ENCODE peak calls at places on chromosomes 2 and 18, in seven cellular contexts. One of them, this sample, is unnamed.

GRCh38 chr2:135144343-135144742 is 92.3 kb downstream of the RAB3GAP1 start:
- DNase-seq in GM12878: no peak
- DNase-seq in breast epithelium: no peak
- DNase-seq in stomach: no peak
- DNase-seq in Panc1: no peak
- DNase-seq in HL-60: no peak
- DNase-seq in transverse colon: no peak
- DNase-seq in this sample: no peak

GRCh38 chr2:178263159-178263860 is 69.0 kb downstream of the OSBPL6 start:
- DNase-seq in GM12878: no peak
- DNase-seq in breast epithelium: no peak
- DNase-seq in stomach: no peak
- DNase-seq in Panc1: no peak
- DNase-seq in HL-60: no peak
- DNase-seq in transverse colon: no peak
- DNase-seq in this sample: no peak

GRCh38 chr2:121052507-121052906 is 232.5 kb downstream of the TFCP2L1 start:
- DNase-seq in GM12878: no peak
- DNase-seq in breast epithelium: no peak
- DNase-seq in stomach: no peak
- DNase-seq in Panc1: no peak
- DNase-seq in HL-60: no peak
- DNase-seq in transverse colon: no peak
- DNase-seq in this sample: no peak

GRCh38 chr2:30984141-30984540 is 154.1 kb downstream of the GALNT14 start:
- DNase-seq in GM12878: no peak
- DNase-seq in breast epithelium: peak
- DNase-seq in stomach: no peak
- DNase-seq in Panc1: no peak
- DNase-seq in HL-60: no peak
- DNase-seq in transverse colon: no peak
- DNase-seq in this sample: no peak

GRCh38 chr2:85949280-85949679 is 60.5 kb upstream of the ST3GAL5 start:
- DNase-seq in GM12878: no peak
- DNase-seq in breast epithelium: no peak
- DNase-seq in stomach: peak
- DNase-seq in Panc1: no peak
- DNase-seq in HL-60: no peak
- DNase-seq in transverse colon: no peak
- DNase-seq in this sample: no peak

GRCh38 chr2:10452334-10452733 is 4.2 kb upstream of the ODC1 start:
- DNase-seq in GM12878: no peak
- DNase-seq in breast epithelium: peak
- DNase-seq in stomach: peak
- DNase-seq in Panc1: no peak
- DNase-seq in HL-60: no peak
- DNase-seq in transverse colon: peak
- DNase-seq in this sample: no peak

GRCh38 chr2:195456765-195457164 is 200.3 kb upstream of the SLC39A10 start:
- DNase-seq in GM12878: no peak
- DNase-seq in breast epithelium: no peak
- DNase-seq in stomach: no peak
- DNase-seq in Panc1: no peak
- DNase-seq in HL-60: no peak
- DNase-seq in transverse colon: no peak
- DNase-seq in this sample: no peak

GRCh38 chr2:174660984-174661675 is 63.5 kb upstream of the WIPF1 start:
- DNase-seq in GM12878: no peak
- DNase-seq in breast epithelium: no peak
- DNase-seq in stomach: no peak
- DNase-seq in Panc1: no peak
- DNase-seq in HL-60: no peak
- DNase-seq in transverse colon: no peak
- DNase-seq in this sample: no peak

GRCh38 chr18:50281295-50281971 is at the start of gene MBD1:
- DNase-seq in GM12878: peak
- DNase-seq in breast epithelium: peak
- DNase-seq in stomach: peak
- DNase-seq in Panc1: peak
- DNase-seq in HL-60: peak
- DNase-seq in transverse colon: peak
- DNase-seq in this sample: peak

GRCh38 chr2:215613265-215613664 is 177.4 kb upstream of the FN1 start:
- DNase-seq in GM12878: no peak
- DNase-seq in breast epithelium: no peak
- DNase-seq in stomach: no peak
- DNase-seq in Panc1: no peak
- DNase-seq in HL-60: no peak
- DNase-seq in transverse colon: no peak
- DNase-seq in this sample: no peak

GRCh38 chr2:160194946-160195345 is 5.1 kb downstream of the ITGB6 start:
- DNase-seq in GM12878: no peak
- DNase-seq in breast epithelium: no peak
- DNase-seq in stomach: no peak
- DNase-seq in Panc1: no peak
- DNase-seq in HL-60: no peak
- DNase-seq in transverse colon: no peak
- DNase-seq in this sample: no peak

GRCh38 chr2:118668431-118669424 is 178.7 kb downstream of the EN1 start:
- DNase-seq in GM12878: no peak
- DNase-seq in breast epithelium: no peak
- DNase-seq in stomach: no peak
- DNase-seq in Panc1: peak
- DNase-seq in HL-60: no peak
- DNase-seq in transverse colon: no peak
- DNase-seq in this sample: no peak

GRCh38 chr2:163182764-163183354 is 344.3 kb upstream of the KCNH7 start:
- DNase-seq in GM12878: no peak
- DNase-seq in breast epithelium: no peak
- DNase-seq in stomach: no peak
- DNase-seq in Panc1: no peak
- DNase-seq in HL-60: no peak
- DNase-seq in transverse colon: no peak
- DNase-seq in this sample: no peak

GRCh38 chr2:18435425-18436037 is 124.9 kb downstream of the RDH14 start:
- DNase-seq in GM12878: no peak
- DNase-seq in breast epithelium: no peak
- DNase-seq in stomach: no peak
- DNase-seq in Panc1: peak
- DNase-seq in HL-60: peak
- DNase-seq in transverse colon: no peak
- DNase-seq in this sample: no peak

GRCh38 chr18:25422230-25422629 is 70.3 kb upstream of the ZNF521 start:
- DNase-seq in GM12878: no peak
- DNase-seq in breast epithelium: no peak
- DNase-seq in stomach: no peak
- DNase-seq in Panc1: no peak
- DNase-seq in HL-60: no peak
- DNase-seq in transverse colon: no peak
- DNase-seq in this sample: no peak
- TF ChIP-seq POLR2AphosphoS5 in GM12878: no peak
- TF ChIP-seq POLR2AphosphoS5 in breast epithelium: no peak
- TF ChIP-seq POLR2AphosphoS5 in stomach: no peak
- TF ChIP-seq POLR2AphosphoS5 in Panc1: no peak
- TF ChIP-seq POLR2AphosphoS5 in HL-60: no peak
- TF ChIP-seq POLR2AphosphoS5 in transverse colon: no peak
- TF ChIP-seq POLR2AphosphoS5 in this sample: no peak

GRCh38 chr2:84301717-84302116 is 157.4 kb downstream of the SUCLG1 start:
- DNase-seq in GM12878: no peak
- DNase-seq in breast epithelium: no peak
- DNase-seq in stomach: no peak
- DNase-seq in Panc1: no peak
- DNase-seq in HL-60: no peak
- DNase-seq in transverse colon: no peak
- DNase-seq in this sample: no peak

GRCh38 chr2:84299211-84299775 is 159.8 kb downstream of the SUCLG1 start:
- DNase-seq in GM12878: no peak
- DNase-seq in breast epithelium: no peak
- DNase-seq in stomach: no peak
- DNase-seq in Panc1: no peak
- DNase-seq in HL-60: no peak
- DNase-seq in transverse colon: no peak
- DNase-seq in this sample: no peak

GRCh38 chr2:84302513-84303412 is 156.3 kb downstream of the SUCLG1 start:
- DNase-seq in GM12878: peak
- DNase-seq in breast epithelium: no peak
- DNase-seq in stomach: peak
- DNase-seq in Panc1: peak
- DNase-seq in HL-60: peak
- DNase-seq in transverse colon: peak
- DNase-seq in this sample: no peak

GRCh38 chr2:84297155-84297554 is 161.9 kb downstream of the SUCLG1 start:
- DNase-seq in GM12878: no peak
- DNase-seq in breast epithelium: no peak
- DNase-seq in stomach: no peak
- DNase-seq in Panc1: no peak
- DNase-seq in HL-60: no peak
- DNase-seq in transverse colon: peak
- DNase-seq in this sample: no peak

DNA sequence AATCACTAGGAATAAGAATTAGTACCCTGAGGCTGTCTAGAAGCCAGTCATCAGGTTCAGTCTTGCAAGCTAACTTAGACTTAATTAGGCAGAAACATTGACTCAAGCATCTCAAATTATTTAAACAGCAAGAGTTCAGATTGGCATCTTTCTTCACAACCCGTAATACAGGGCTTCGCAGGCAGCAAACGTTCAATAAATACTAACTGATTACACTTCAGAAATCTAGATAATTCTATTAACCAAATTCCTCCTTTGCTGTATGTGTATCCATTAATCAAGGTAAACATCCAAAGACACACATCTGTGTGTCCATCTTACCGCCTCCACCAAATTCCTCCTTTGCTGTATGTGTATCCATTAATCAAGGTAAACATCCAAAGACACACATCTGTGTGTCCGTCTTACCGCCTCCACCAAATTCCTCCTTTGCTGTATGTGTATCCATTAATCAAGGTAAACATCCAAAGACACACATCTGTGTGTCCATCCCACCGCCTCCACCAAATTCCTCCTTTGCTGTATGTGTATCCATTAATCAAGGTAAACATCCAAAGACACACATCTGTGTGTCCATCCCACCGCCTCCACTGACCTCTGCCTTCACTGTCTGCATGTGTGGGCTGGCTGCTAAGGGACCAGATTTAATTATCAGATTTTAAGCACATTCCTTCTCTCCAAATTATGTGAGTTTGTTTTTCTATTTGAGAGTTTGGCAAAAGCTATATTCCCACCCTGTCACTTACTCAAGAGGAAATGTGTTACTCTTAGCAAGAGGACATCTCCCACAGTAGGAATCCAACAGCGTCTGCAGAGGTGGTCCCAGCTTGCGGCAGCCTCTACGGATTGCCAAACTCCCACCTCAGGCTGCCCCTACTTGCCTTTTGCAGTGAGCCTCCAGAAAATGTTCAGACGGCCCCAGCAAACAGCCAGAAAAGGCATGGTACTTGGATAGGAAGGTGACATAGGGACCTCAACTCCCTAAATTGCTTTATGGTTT is 158.8 kb downstream of the SUCLG1 start:
- DNase-seq in GM12878: no peak
- DNase-seq in breast epithelium: no peak
- DNase-seq in stomach: no peak
- DNase-seq in Panc1: no peak
- DNase-seq in HL-60: no peak
- DNase-seq in transverse colon: no peak
- DNase-seq in this sample: no peak
- TF ChIP-seq CTCF in GM12878: no peak
- TF ChIP-seq CTCF in breast epithelium: no peak
- TF ChIP-seq CTCF in stomach: no peak
- TF ChIP-seq CTCF in Panc1: no peak
- TF ChIP-seq CTCF in HL-60: no peak
- TF ChIP-seq CTCF in transverse colon: no peak
- TF ChIP-seq CTCF in this sample: no peak

GRCh38 chr2:211990335-211990734 is 548.3 kb downstream of the ERBB4 start:
- DNase-seq in GM12878: no peak
- DNase-seq in breast epithelium: no peak
- DNase-seq in stomach: no peak
- DNase-seq in Panc1: no peak
- DNase-seq in HL-60: no peak
- DNase-seq in transverse colon: no peak
- DNase-seq in this sample: no peak

GRCh38 chr2:211982162-211982561 is 556.4 kb downstream of the ERBB4 start:
- DNase-seq in GM12878: no peak
- DNase-seq in breast epithelium: no peak
- DNase-seq in stomach: no peak
- DNase-seq in Panc1: no peak
- DNase-seq in HL-60: no peak
- DNase-seq in transverse colon: no peak
- DNase-seq in this sample: no peak

GRCh38 chr2:211985393-211985792 is 553.2 kb downstream of the ERBB4 start:
- DNase-seq in GM12878: no peak
- DNase-seq in breast epithelium: no peak
- DNase-seq in stomach: no peak
- DNase-seq in Panc1: no peak
- DNase-seq in HL-60: no peak
- DNase-seq in transverse colon: no peak
- DNase-seq in this sample: no peak
- TF ChIP-seq POLR2AphosphoS5 in GM12878: no peak
- TF ChIP-seq POLR2AphosphoS5 in breast epithelium: no peak
- TF ChIP-seq POLR2AphosphoS5 in stomach: no peak
- TF ChIP-seq POLR2AphosphoS5 in Panc1: no peak
- TF ChIP-seq POLR2AphosphoS5 in HL-60: no peak
- TF ChIP-seq POLR2AphosphoS5 in transverse colon: no peak
- TF ChIP-seq POLR2AphosphoS5 in this sample: no peak

DNA sequence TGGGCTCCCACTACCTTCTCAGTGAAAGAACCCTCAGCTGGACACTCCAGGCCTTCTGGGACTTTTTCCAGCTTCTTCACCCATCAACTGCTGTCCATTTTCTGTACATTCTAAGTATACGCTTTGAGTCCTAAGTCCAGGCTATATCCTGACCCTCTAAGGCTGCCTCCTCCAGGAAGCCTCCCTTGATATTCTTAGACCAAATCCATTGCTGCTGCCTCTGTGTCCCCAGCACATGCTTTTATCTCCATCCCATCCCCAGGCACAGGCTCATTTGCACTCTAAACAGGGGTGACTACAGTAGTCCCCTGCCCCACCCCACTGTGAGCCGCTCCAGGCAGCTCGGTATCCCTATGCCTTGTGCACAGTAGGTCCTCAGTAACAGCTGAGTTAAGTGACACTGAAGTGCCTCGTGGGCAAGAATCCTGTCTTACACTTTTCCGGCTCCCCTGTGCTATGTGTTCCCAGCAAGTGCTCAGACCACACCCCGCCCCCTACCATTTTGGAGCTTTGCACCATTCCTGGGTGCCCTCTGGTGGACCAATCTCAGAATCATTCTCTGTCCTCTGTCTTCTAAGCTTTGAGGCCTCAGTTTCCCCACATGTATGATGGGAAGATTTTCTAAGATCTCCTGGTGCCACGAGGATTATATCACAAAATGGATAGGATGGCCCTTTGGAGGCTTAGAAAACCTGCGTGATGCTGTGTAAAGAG is 34.9 kb downstream of the EMX1 start:
- DNase-seq in GM12878: no peak
- DNase-seq in breast epithelium: no peak
- DNase-seq in stomach: no peak
- DNase-seq in Panc1: no peak
- DNase-seq in HL-60: no peak
- DNase-seq in transverse colon: no peak
- DNase-seq in this sample: no peak
- TF ChIP-seq CTCF in GM12878: no peak
- TF ChIP-seq CTCF in breast epithelium: no peak
- TF ChIP-seq CTCF in stomach: no peak
- TF ChIP-seq CTCF in Panc1: no peak
- TF ChIP-seq CTCF in HL-60: no peak
- TF ChIP-seq CTCF in transverse colon: no peak
- TF ChIP-seq CTCF in this sample: no peak